ENCODE peak calls at places on chromosomes 16 and 17, in six cellular contexts. One of them, this sample, is unnamed.

GRCh38 chr17:76682306-76682705 is 28.5 kb downstream of the MXRA7 start:
- DNase-seq in CD4-positive, alpha-beta memory T cell: no peak
- DNase-seq in hypothalamus: no peak
- DNase-seq in GM12878: no peak
- DNase-seq in adipocyte: no peak
- DNase-seq in GM12891: no peak
- DNase-seq in this sample: no peak

GRCh38 chr16:54588026-54588425 is 301.4 kb upstream of the IRX3 start:
- DNase-seq in GM12878: no peak
- DNase-seq in CD4-positive, alpha-beta memory T cell: no peak
- DNase-seq in GM12891: no peak
- DNase-seq in hypothalamus: no peak
- DNase-seq in adipocyte: no peak
- DNase-seq in this sample: no peak

GRCh38 chr17:45775576-45776011 is 8.5 kb upstream of the CRHR1 start:
- DNase-seq in CD4-positive, alpha-beta memory T cell: no peak
- DNase-seq in hypothalamus: no peak
- DNase-seq in GM12891: no peak
- DNase-seq in adipocyte: no peak
- DNase-seq in GM12878: no peak
- DNase-seq in this sample: no peak

GRCh38 chr16:84088695-84089395 is 27.9 kb downstream of the MBTPS1 start:
- DNase-seq in CD4-positive, alpha-beta memory T cell: peak
- DNase-seq in GM12878: peak
- DNase-seq in hypothalamus: no peak
- DNase-seq in GM12891: peak
- DNase-seq in adipocyte: no peak
- DNase-seq in this sample: peak

GRCh38 chr17:79794659-79795511 is 2.0 kb downstream of the CBX8 start:
- DNase-seq in adipocyte: no peak
- DNase-seq in GM12878: no peak
- DNase-seq in CD4-positive, alpha-beta memory T cell: no peak
- DNase-seq in GM12891: no peak
- DNase-seq in hypothalamus: no peak
- DNase-seq in this sample: no peak

GRCh38 chr16:57639172-57639571 is 10.7 kb downstream of the ADGRG1 start:
- DNase-seq in GM12878: no peak
- DNase-seq in adipocyte: no peak
- DNase-seq in GM12891: no peak
- DNase-seq in CD4-positive, alpha-beta memory T cell: peak
- DNase-seq in hypothalamus: peak
- DNase-seq in this sample: no peak

GRCh38 chr16:57308041-57308440 is 23.6 kb upstream of the PLLP start:
- DNase-seq in GM12878: no peak
- DNase-seq in adipocyte: no peak
- DNase-seq in CD4-positive, alpha-beta memory T cell: no peak
- DNase-seq in hypothalamus: no peak
- DNase-seq in GM12891: no peak
- DNase-seq in this sample: no peak

GRCh38 chr16:88879788-88880055 is 13.3 kb upstream of the PABPN1L start:
- DNase-seq in adipocyte: no peak
- DNase-seq in GM12891: no peak
- DNase-seq in CD4-positive, alpha-beta memory T cell: no peak
- DNase-seq in hypothalamus: no peak
- DNase-seq in GM12878: no peak
- DNase-seq in this sample: no peak

GRCh38 chr16:17853958-17854357 is 383.2 kb upstream of the XYLT1 start:
- DNase-seq in hypothalamus: no peak
- DNase-seq in CD4-positive, alpha-beta memory T cell: no peak
- DNase-seq in GM12878: no peak
- DNase-seq in adipocyte: no peak
- DNase-seq in GM12891: no peak
- DNase-seq in this sample: no peak

GRCh38 chr16:86668136-86668535 is 89.8 kb downstream of the FOXL1 start:
- DNase-seq in CD4-positive, alpha-beta memory T cell: no peak
- DNase-seq in hypothalamus: no peak
- DNase-seq in GM12878: no peak
- DNase-seq in adipocyte: peak
- DNase-seq in GM12891: no peak
- DNase-seq in this sample: no peak

GRCh38 chr17:66040402-66040801 is 151.5 kb downstream of the CEP112 start:
- DNase-seq in GM12891: no peak
- DNase-seq in GM12878: no peak
- DNase-seq in CD4-positive, alpha-beta memory T cell: no peak
- DNase-seq in hypothalamus: no peak
- DNase-seq in adipocyte: no peak
- DNase-seq in this sample: no peak

This sample was measured in T-helper 22 cell.